ENCODE peak calls at places on chromosomes 2 and 18, in six cellular contexts. W is fibroblast of the conjunctiva; K is stimulated activated naive CD8-positive, alpha-beta T cell treated with anti-CD3 and anti-CD28 coated beads, Interleukin-15, amount 100 ng/mL, for 72 hours; R is AG09309; X is kidney glomerular epithelial cell; C is NCI-H460. Q is an unnamed sample.
A peak's percentile ranks its signal among the peaks of the same experiment; 100 is the strongest.

GRCh38 chr18:58310517-58310916 is 266.5 kb downstream of the NEDD4L start:
- DNase-seq in W (no peak), K (no peak), R (no peak), X (peak; percentile 43), C (no peak), Q (peak; percentile 57)

GRCh38 chr2:71939588-71940535 is 207.8 kb downstream of the CYP26B1 start:
- DNase-seq in W (no peak), K (no peak), R (no peak), X (no peak), C (no peak), Q (no peak)

GRCh38 chr2:232541195-232541960 is 1.9 kb downstream of the CHRNG start:
- DNase-seq in W (no peak), K (no peak), R (no peak), X (no peak), C (no peak), Q (no peak)

GRCh38 chr2:102033028-102033749 is 41.4 kb downstream of the IL1R2 start:
- DNase-seq in W (peak; percentile 82), K (no peak), R (no peak), X (peak; percentile 97), C (no peak), Q (peak; percentile 100)

GRCh38 chr2:101253713-101254085 is 1.0 kb downstream of the CNOT11 start:
- DNase-seq in W (no peak), K (no peak), R (no peak), X (no peak), C (no peak), Q (no peak)

GRCh38 chr2:115303-115702 is 69.0 kb upstream of the FAM110C start:
- DNase-seq in W (no peak), K (no peak), R (no peak), X (peak; percentile 35), C (no peak), Q (no peak)

GRCh38 chr18:46069524-46069923 is 2.5 kb downstream of the PSTPIP2 start:
- DNase-seq in W (no peak), K (no peak), R (no peak), X (no peak), C (no peak), Q (no peak)

GRCh38 chr18:41809652-41810051 is 145.4 kb upstream of the PIK3C3 start:
- DNase-seq in W (no peak), K (no peak), R (no peak), X (no peak), C (no peak), Q (no peak)

GRCh38 chr2:221527759-221528444 is 44.2 kb downstream of the EPHA4 start:
- DNase-seq in W (no peak), K (no peak), R (no peak), X (no peak), C (no peak), Q (peak; percentile 49)

GRCh38 chr2:234673961-234674759 is 177.3 kb upstream of the ARL4C start:
- DNase-seq in W (no peak), K (no peak), R (no peak), X (no peak), C (peak; percentile 15), Q (no peak)

GRCh38 chr2:29202819-29203495 is 87.7 kb downstream of the CLIP4 start:
- DNase-seq in W (no peak), K (no peak), R (no peak), X (no peak), C (no peak), Q (peak; percentile 33)

GRCh38 chr2:192064459-192064858 is 130.3 kb downstream of the TMEFF2 start:
- DNase-seq in W (no peak), K (no peak), R (no peak), X (no peak), C (no peak), Q (peak; percentile 9)